ENCODE peak calls at places on chromosomes 7 and 10, in nine cellular contexts. E, P, Y, U, F, J, R, N and V are unnamed samples.

GRCh38 chr10:62005687-62006086 is 104.2 kb downstream of the ARID5B start:
- DNase-seq in E (no peak), N (no peak), J (no peak), R (no peak), F (no peak), U (no peak), P (no peak), Y (no peak), V (no peak)

GRCh38 chr10:6702030-6702429 is 122.0 kb upstream of the PRKCQ start:
- DNase-seq in P (no peak), U (no peak), E (no peak), N (no peak), J (no peak), R (no peak), F (no peak), Y (no peak), V (no peak)

GRCh38 chr10:129963076-129963830 is 821 bp downstream of the EBF3 start:
- DNase-seq in Y (peak; percentile 61), U (peak; percentile 72), P (peak; percentile 50), J (no peak), N (peak; percentile 53), F (no peak), R (no peak), E (no peak), V (no peak)

GRCh38 chr7:18019562-18019961 is 8.1 kb downstream of the PRPS1L1 start:
- DNase-seq in E (no peak), J (no peak), N (no peak), U (no peak), F (no peak), Y (no peak), R (no peak), P (no peak), V (no peak)

GRCh38 chr7:139725077-139725476 is 52.7 kb downstream of the HIPK2 start:
- DNase-seq in R (no peak), J (no peak), N (peak; percentile 12), E (no peak), U (no peak), F (no peak), Y (no peak), P (no peak), V (no peak)

GRCh38 chr7:14236834-14237233 is 247.4 kb upstream of the ETV1 start:
- DNase-seq in E (no peak), Y (no peak), N (peak; percentile 19), F (no peak), J (no peak), P (no peak), R (no peak), U (no peak), V (no peak)

GRCh38 chr10:70599791-70600190 is 2.8 kb downstream of the PRF1 start:
- DNase-seq in N (no peak), R (no peak), J (no peak), F (no peak), E (no peak), P (no peak), Y (no peak), U (no peak), V (no peak)

GRCh38 chr10:55098452-55098851 is 297.4 kb upstream of the PCDH15 start:
- DNase-seq in J (no peak), Y (no peak), N (no peak), U (peak; percentile 10), P (no peak), F (no peak), E (no peak), R (no peak), V (no peak)

GRCh38 chr10:89295597-89295996 is 6.2 kb upstream of the IFIT2 start:
- DNase-seq in Y (no peak), U (no peak), J (no peak), N (no peak), R (no peak), F (no peak), E (no peak), P (no peak), V (no peak)

GRCh38 chr10:87095241-87095945 is 387 bp downstream of the SHLD2 start:
- DNase-seq in U (peak; percentile 89), R (peak; percentile 48), Y (peak; percentile 89), J (peak; percentile 67), N (peak; percentile 81), P (peak; percentile 92), E (peak; percentile 92), F (peak; percentile 50), V (peak; percentile 96)

GRCh38 chr7:36304099-36304425 is 85.6 kb upstream of the ANLN start:
- DNase-seq in R (no peak), F (no peak), E (no peak), Y (no peak), U (no peak), N (peak; percentile 66), P (no peak), J (no peak), V (no peak)

GRCh38 chr10:4447977-4448376 is 378.0 kb upstream of the AKR1E2 start:
- DNase-seq in Y (no peak), P (no peak), N (peak; percentile 9), E (no peak), U (no peak), F (no peak), R (no peak), J (no peak), V (no peak)

GRCh38 chr7:85001493-85002345 is 185.1 kb downstream of the SEMA3D start:
- DNase-seq in N (peak; percentile 46), J (no peak), Y (no peak), R (no peak), F (no peak), U (no peak), P (no peak), E (no peak), V (no peak)

GRCh38 chr10:124697837-124698559 is 46.2 kb downstream of the FAM53B start:
- DNase-seq in U (peak; percentile 30), N (peak; percentile 64), E (no peak), R (no peak), J (no peak), P (peak; percentile 33), Y (peak; percentile 67), F (no peak), V (peak; percentile 80)

GRCh38 chr7:28102778-28103177 is 77.8 kb downstream of the JAZF1 start:
- DNase-seq in N (no peak), U (no peak), F (no peak), J (no peak), R (no peak), Y (no peak), E (peak; percentile 75), P (no peak), V (no peak)

GRCh38 chr10:98391065-98391464 is 23.9 kb downstream of the PYROXD2 start:
- DNase-seq in E (no peak), F (no peak), P (no peak), R (no peak), N (no peak), Y (peak; percentile 48), J (no peak), U (no peak), V (no peak)

GRCh38 chr10:63735305-63735704 is 214.1 kb downstream of the REEP3 start:
- DNase-seq in E (no peak), P (no peak), J (no peak), R (no peak), F (no peak), Y (no peak), N (no peak), U (no peak), V (no peak)

GRCh38 chr10:123007558-123008378 is 827 bp downstream of the IKZF5 start:
- DNase-seq in U (peak; percentile 58), R (peak; percentile 2), P (no peak), J (no peak), Y (peak; percentile 50), F (no peak), E (no peak), N (peak; percentile 55), V (no peak)

GRCh38 chr7:1015631-1016121 is 28.7 kb upstream of the GPR146 start:
- DNase-seq in E (no peak), N (no peak), J (no peak), F (no peak), R (no peak), U (no peak), Y (no peak), P (no peak), V (peak; percentile 84)

GRCh38 chr10:65891073-65891981 is 1034.5 kb upstream of the LRRTM3 start:
- DNase-seq in U (no peak), R (no peak), Y (no peak), N (peak; percentile 57), F (no peak), E (no peak), J (no peak), P (no peak), V (no peak)

GRCh38 chr7:56447864-56448693 is 331.9 kb upstream of the NUPR2 start:
- DNase-seq in P (peak; percentile 29), R (no peak), Y (peak; percentile 59), F (no peak), N (no peak), E (peak; percentile 39), U (peak; percentile 69), J (no peak), V (no peak)

GRCh38 chr10:35564276-35564982 is 40.7 kb upstream of the GJD4 start:
- DNase-seq in J (no peak), R (no peak), Y (peak; percentile 63), E (peak; percentile 40), N (no peak), P (no peak), U (no peak), F (no peak), V (no peak)

GRCh38 chr7:3217166-3217565 is 83.9 kb upstream of the SDK1 start:
- DNase-seq in J (no peak), F (no peak), R (no peak), Y (peak; percentile 65), P (peak; percentile 75), U (no peak), N (no peak), E (peak; percentile 79), V (no peak)

GRCh38 chr7:69256634-69257081 is 341.6 kb upstream of the AUTS2 start:
- DNase-seq in E (peak; percentile 71), Y (peak; percentile 85), N (peak; percentile 32), J (no peak), P (peak; percentile 62), R (no peak), U (no peak), F (no peak), V (no peak)

GRCh38 chr10:3195706-3196105 is 23.1 kb upstream of the PITRM1 start:
- DNase-seq in P (no peak), U (no peak), F (no peak), N (peak; percentile 2), Y (no peak), R (no peak), E (no peak), J (no peak), V (peak; percentile 29)

GRCh38 chr7:148182264-148182663 is 408.3 kb upstream of the C7orf33 start:
- DNase-seq in N (no peak), E (no peak), P (no peak), F (no peak), J (no peak), Y (no peak), U (no peak), R (no peak), V (no peak)

GRCh38 chr10:113059001-113059780 is 109.1 kb downstream of the TCF7L2 start:
- DNase-seq in F (no peak), R (no peak), N (no peak), P (no peak), E (no peak), Y (peak; percentile 69), U (no peak), J (peak; percentile 15), V (no peak)

GRCh38 chr10:67241435-67241834 is 315.6 kb downstream of the LRRTM3 start:
- DNase-seq in E (no peak), P (no peak), J (no peak), Y (no peak), F (no peak), U (no peak), R (no peak), N (no peak), V (no peak)

GRCh38 chr10:88110822-88111221 is 247.4 kb downstream of the PTEN start:
- DNase-seq in R (no peak), U (no peak), F (no peak), E (no peak), J (no peak), Y (no peak), N (no peak), P (no peak), V (no peak)

GRCh38 chr7:3043544-3044395 is at the start of gene CARD11:
- DNase-seq in F (no peak), N (no peak), U (no peak), P (no peak), J (no peak), Y (no peak), R (no peak), E (no peak), V (no peak)

GRCh38 chr7:27697861-27698430 is 35.3 kb upstream of the HIBADH start:
- DNase-seq in P (no peak), J (no peak), F (peak; percentile 13), Y (peak; percentile 66), N (no peak), R (no peak), E (peak; percentile 34), U (no peak), V (no peak)